ENCODE peak calls at places on chromosomes 16 and 17, in six cellular contexts. Q, U, H, W, P and B are unnamed samples.

GRCh38 chr16:83356266-83356665 is 451.5 kb upstream of the HSBP1 start:
- DNase-seq in U (no peak), H (peak), W (no peak), P (peak), Q (no peak), B (no peak)

GRCh38 chr16:50284131-50284911 is 18.0 kb downstream of the ADCY7 start:
- DNase-seq in H (no peak), P (no peak), W (peak), Q (peak), U (no peak), B (no peak)

GRCh38 chr16:58230259-58230658 is 32.4 kb upstream of the CSNK2A2 start:
- DNase-seq in Q (no peak), H (no peak), U (no peak), W (no peak), P (no peak), B (no peak)

GRCh38 chr16:80233097-80233835 is 307.5 kb upstream of the DYNLRB2 start:
- DNase-seq in Q (no peak), U (no peak), W (no peak), P (no peak), H (no peak), B (no peak)

GRCh38 chr16:27723711-27724490 is 174.0 kb downstream of the KATNIP start:
- DNase-seq in H (no peak), P (no peak), U (no peak), W (peak), Q (no peak), B (no peak)

GRCh38 chr17:77721823-77722160 is 236.7 kb upstream of the TNRC6C start:
- DNase-seq in W (no peak), H (no peak), U (no peak), Q (no peak), P (no peak), B (no peak)

GRCh38 chr16:69408451-69408850 is 16.0 kb upstream of the CYB5B start:
- DNase-seq in H (no peak), W (no peak), U (no peak), Q (no peak), P (no peak), B (no peak)

GRCh38 chr17:73348018-73348823 is 36.4 kb upstream of the CDC42EP4 start:
- DNase-seq in W (no peak), P (no peak), U (no peak), Q (no peak), H (no peak), B (no peak)

GRCh38 chr17:14107889-14108288 is 38.6 kb downstream of the COX10 start:
- DNase-seq in H (no peak), W (no peak), Q (no peak), P (no peak), U (no peak), B (no peak)

GRCh38 chr17:17525331-17525730 is 29.1 kb upstream of the RASD1 start:
- DNase-seq in P (no peak), W (peak), U (no peak), Q (no peak), H (no peak), B (no peak)

GRCh38 chr16:81655474-81656162 is 123.5 kb upstream of the PLCG2 start:
- DNase-seq in Q (no peak), W (no peak), P (no peak), U (no peak), H (no peak), B (no peak)

GRCh38 chr17:76700627-76701470 is 9.9 kb downstream of the MXRA7 start:
- DNase-seq in H (peak), W (peak), P (no peak), Q (no peak), U (no peak), B (peak)

GRCh38 chr17:6940186-6940649 is 55.6 kb upstream of the ALOX12 start:
- DNase-seq in W (no peak), P (no peak), U (no peak), H (no peak), Q (no peak), B (no peak)

GRCh38 chr17:45234641-45235040 is 13.0 kb downstream of the FMNL1 start:
- DNase-seq in W (peak), Q (no peak), P (no peak), H (peak), U (no peak), B (peak)

GRCh38 chr17:78313735-78314648 is 45.9 kb downstream of the SOCS3 start:
- DNase-seq in W (peak), H (peak), U (peak), P (peak), Q (peak), B (peak)

GRCh38 chr17:38428150-38428642 is at the start of gene ARHGAP23:
- DNase-seq in H (peak), Q (peak), U (no peak), W (peak), P (no peak), B (no peak)